ENCODE peak calls at places on chromosomes 4 and X, in five cellular contexts. Z is Daoy; I is stimulated activated CD4-positive, alpha-beta T cell treated with anti-CD3 and anti-CD28 coated beads, TNF-alpha, amount 100 ng/mL, for 1 hour; Q is NCI-H1417 treated with DMSO at 0.1 percent for 48 hours; B is A172. J is an unnamed sample.

GRCh38 chr4:147518086-147518485 is 37.2 kb downstream of the EDNRA start:
- DNase-seq in I (no peak), B (peak; percentile 5), Q (no peak), Z (no peak), J (no peak)

GRCh38 chrX:46333550-46333949 is 211.7 kb downstream of the ZNF674 start:
- DNase-seq in Z (peak; percentile 51), I (no peak), B (peak; percentile 19), Q (no peak), J (no peak)

GRCh38 chr4:151169223-151169622 is 69.8 kb downstream of the RPS3A start:
- DNase-seq in I (no peak), Z (peak; percentile 2), B (no peak), Q (peak; percentile 68), J (no peak)

GRCh38 chr4:156829194-156829593 is 142.4 kb downstream of the PDGFC start:
- DNase-seq in B (no peak), I (no peak), Z (no peak), Q (no peak), J (no peak)

GRCh38 chrX:150414228-150414627 is 51.1 kb downstream of the MAMLD1 start:
- DNase-seq in Q (no peak), I (no peak), B (no peak), Z (no peak), J (no peak)

GRCh38 chr4:81685105-81685504 is 213.4 kb upstream of the RASGEF1B start:
- DNase-seq in Z (no peak), I (no peak), B (no peak), Q (no peak), J (no peak)

GRCh38 chr4:40214038-40214437 is 17.2 kb downstream of the RHOH start:
- DNase-seq in B (no peak), Q (no peak), I (no peak), Z (no peak), J (no peak)

GRCh38 chrX:151359931-151360871 is 36.8 kb upstream of the VMA21 start:
- DNase-seq in I (no peak), B (no peak), Q (no peak), Z (peak; percentile 33), J (peak; percentile 20)

GRCh38 chr4:445410-445809 is 53.5 kb downstream of the ZNF721 start:
- DNase-seq in Z (no peak), I (no peak), B (no peak), Q (no peak), J (no peak)

GRCh38 chr4:158538176-158538575 is 16.5 kb downstream of the RXFP1 start:
- DNase-seq in Z (peak; percentile 39), Q (no peak), I (no peak), B (peak; percentile 72), J (peak; percentile 1)

GRCh38 chr4:31917334-31917733 is 1197.2 kb downstream of the PCDH7 start:
- DNase-seq in B (no peak), I (no peak), Q (no peak), Z (no peak), J (no peak)

GRCh38 chr4:33425916-33426315 is 2705.7 kb downstream of the PCDH7 start:
- DNase-seq in B (no peak), Z (no peak), I (no peak), Q (no peak), J (no peak)

GRCh38 chr4:25666031-25666630 is 10.5 kb downstream of the SLC34A2 start:
- DNase-seq in B (no peak), I (no peak), Q (no peak), Z (no peak), J (no peak)

GRCh38 chr4:170025523-170026252 is 507 bp downstream of the MFAP3L start:
- DNase-seq in Q (no peak), B (no peak), I (no peak), Z (no peak), J (no peak)